ENCODE peak calls at places on chromosomes 5 and 9, in six cellular contexts. K is heart left ventricle, M is K562, C is adrenal gland, H is HepG2, T is uterus. I is an unnamed sample.
A peak's percentile ranks its signal among the peaks of the same experiment; 100 is the strongest.

GRCh38 chr5:134374234-134374633 is 2.9 kb downstream of the UBE2B start:
- DNase-seq in C (no peak), M (no peak), K (no peak), T (no peak), H (no peak), I (no peak)

GRCh38 chr9:11335011-11335410 is 722.2 kb upstream of the PTPRD start:
- DNase-seq in M (no peak), K (no peak), T (no peak), H (no peak), C (no peak), I (no peak)

GRCh38 chr5:132489871-132490483 is 596 bp downstream of the IRF1 start:
- DNase-seq in K (peak; percentile 65), C (peak; percentile 57), M (peak; percentile 89), T (peak; percentile 71), H (no peak), I (peak; percentile 86)

GRCh38 chr9:35689601-35690446 is at the start of gene TPM2:
- DNase-seq in T (peak; percentile 91), K (peak; percentile 91), C (peak; percentile 72), M (peak; percentile 19), H (no peak), I (peak; percentile 96)

GRCh38 chr9:129319938-129320481 is 141.9 kb upstream of the IER5L start:
- DNase-seq in M (no peak), H (no peak), T (peak; percentile 37), K (no peak), C (no peak), I (peak; percentile 64)

GRCh38 chr9:82127993-82128710 is 139.6 kb downstream of the SPATA31D1 start:
- DNase-seq in M (no peak), H (no peak), C (no peak), T (no peak), K (no peak), I (no peak)

GRCh38 chr9:93059097-93059959 is 827 bp downstream of the SUSD3 start:
- DNase-seq in H (no peak), T (no peak), K (no peak), C (no peak), M (peak; percentile 72), I (no peak)

GRCh38 chr9:36074870-36075532 is 38.3 kb downstream of the RECK start:
- DNase-seq in M (no peak), T (peak; percentile 82), C (peak; percentile 78), H (peak; percentile 17), K (peak; percentile 85), I (peak; percentile 93)

GRCh38 chr5:172319708-172320441 is 36.3 kb upstream of the UBTD2 start:
- DNase-seq in T (no peak), C (no peak), M (no peak), H (no peak), K (no peak), I (no peak)

GRCh38 chr5:62263401-62263800 is 42.6 kb upstream of the KIF2A start:
- DNase-seq in T (no peak), C (no peak), M (no peak), H (peak; percentile 5), K (no peak), I (no peak)

GRCh38 chr5:128536229-128536860 is 1.7 kb downstream of the FBN2 start:
- DNase-seq in K (no peak), T (no peak), C (no peak), H (no peak), M (no peak), I (no peak)

GRCh38 chr5:60437308-60437707 is 262.7 kb downstream of the DEPDC1B start:
- DNase-seq in K (no peak), H (no peak), C (no peak), T (no peak), M (no peak), I (no peak)

GRCh38 chr5:125372694-125373621 is 626.5 kb upstream of the ZNF608 start:
- DNase-seq in T (no peak), C (no peak), H (no peak), K (no peak), M (no peak), I (no peak)

GRCh38 chr9:113143432-113144227 is 7.2 kb upstream of the SLC31A2 start:
- DNase-seq in T (no peak), K (no peak), M (no peak), H (no peak), C (no peak), I (no peak)

GRCh38 chr9:108133680-108134079 is 644.1 kb upstream of the KLF4 start:
- DNase-seq in T (no peak), M (no peak), K (no peak), C (no peak), H (no peak), I (no peak)

GRCh38 chr5:151257731-151258715 is 5.0 kb downstream of the GM2A start:
- DNase-seq in T (no peak), K (no peak), C (no peak), H (no peak), M (no peak), I (no peak)

GRCh38 chr5:136053336-136054121 is 24.7 kb downstream of the TGFBI start:
- DNase-seq in M (peak; percentile 17), C (peak; percentile 39), K (peak; percentile 55), T (no peak), H (peak; percentile 99), I (no peak)

GRCh38 chr5:66174338-66174737 is 30.2 kb downstream of the SREK1 start:
- DNase-seq in C (no peak), H (peak; percentile 3), M (no peak), K (no peak), T (no peak), I (no peak)

GRCh38 chr9:119802621-119803020 is 433.4 kb upstream of the BRINP1 start:
- DNase-seq in K (peak; percentile 47), M (no peak), H (no peak), C (peak; percentile 34), T (peak; percentile 17), I (peak; percentile 85)

GRCh38 chr5:74240783-74241750 is 399.5 kb downstream of the ENC1 start:
- DNase-seq in M (no peak), H (no peak), K (no peak), C (peak; percentile 17), T (no peak), I (no peak)

GRCh38 chr9:3794005-3794404 is 268.2 kb upstream of the RFX3 start:
- DNase-seq in C (no peak), T (no peak), K (no peak), H (peak; percentile 88), M (no peak), I (no peak)

GRCh38 chr9:69715825-69716224 is 43.7 kb upstream of the APBA1 start:
- DNase-seq in T (no peak), C (no peak), K (no peak), M (no peak), H (no peak), I (no peak)

GRCh38 chr5:1948111-1948510 is 65.4 kb upstream of the IRX4 start:
- DNase-seq in K (no peak), H (no peak), C (no peak), M (no peak), T (no peak), I (no peak)
- H3K4me3 ChIP-seq in K (no peak overlapping the region), H (no peak overlapping the region), C (no peak overlapping the region), M (no peak overlapping the region), T (no peak overlapping the region), I (no peak overlapping the region)

DNA sequence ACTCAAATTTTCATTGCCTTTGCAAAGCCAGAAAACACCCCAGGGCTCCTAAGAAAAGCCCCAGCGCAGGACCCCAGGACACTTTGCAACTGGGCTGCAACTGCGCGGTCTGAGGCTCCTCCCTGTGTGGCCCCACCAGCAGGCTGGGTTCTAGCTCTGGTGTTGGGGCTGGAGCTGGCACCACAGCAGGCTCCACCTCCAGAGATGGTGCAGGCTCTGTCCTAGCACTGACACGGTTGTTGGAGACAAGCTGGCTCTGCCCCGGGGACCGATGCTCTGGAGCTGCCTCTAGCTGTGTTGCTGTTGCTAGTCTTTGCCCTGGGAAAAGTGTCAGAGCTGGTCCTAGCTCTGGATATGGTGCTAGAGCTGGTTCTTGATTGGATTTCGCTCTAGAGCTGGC is 13.6 kb downstream of the LCN10 start:
- DNase-seq in K (no peak), T (no peak), C (no peak), H (no peak), M (no peak), I (no peak)
- TF ChIP-seq POLR2A in K (no peak), T (no peak), C (no peak), H (no peak), M (no peak), I (no peak)

DNA sequence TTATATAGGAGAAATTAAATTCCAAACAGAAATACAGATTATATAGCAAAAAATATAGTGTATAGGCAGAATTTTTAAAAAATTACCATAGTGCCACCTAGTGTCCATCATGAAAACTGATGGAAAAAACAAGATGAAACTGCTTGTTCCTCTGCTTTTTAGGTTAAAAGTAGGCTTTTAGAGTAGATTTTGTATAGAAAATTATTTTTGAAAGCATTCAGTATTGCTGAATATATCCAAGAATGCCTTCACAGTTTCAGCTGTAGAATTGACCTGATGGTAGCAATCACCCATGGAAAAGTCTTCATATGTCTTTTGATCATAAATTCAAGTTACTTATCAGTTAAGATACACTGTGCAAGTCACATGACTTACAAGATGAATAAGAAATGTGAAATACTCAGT is 19.7 kb downstream of the RIOK2 start:
- DNase-seq in H (no peak), T (no peak), K (no peak), M (no peak), C (no peak), I (no peak)
- H3K36me3 ChIP-seq in H (peaks cover 26% of the 10 kb centered on the region), T (no peaks in the 10 kb centered on the region), K (peaks cover 85% of the 10 kb centered on the region), M (peaks cover 72% of the 10 kb centered on the region), C (no peaks in the 10 kb centered on the region), I (peaks cover 25% of the 10 kb centered on the region)

DNA sequence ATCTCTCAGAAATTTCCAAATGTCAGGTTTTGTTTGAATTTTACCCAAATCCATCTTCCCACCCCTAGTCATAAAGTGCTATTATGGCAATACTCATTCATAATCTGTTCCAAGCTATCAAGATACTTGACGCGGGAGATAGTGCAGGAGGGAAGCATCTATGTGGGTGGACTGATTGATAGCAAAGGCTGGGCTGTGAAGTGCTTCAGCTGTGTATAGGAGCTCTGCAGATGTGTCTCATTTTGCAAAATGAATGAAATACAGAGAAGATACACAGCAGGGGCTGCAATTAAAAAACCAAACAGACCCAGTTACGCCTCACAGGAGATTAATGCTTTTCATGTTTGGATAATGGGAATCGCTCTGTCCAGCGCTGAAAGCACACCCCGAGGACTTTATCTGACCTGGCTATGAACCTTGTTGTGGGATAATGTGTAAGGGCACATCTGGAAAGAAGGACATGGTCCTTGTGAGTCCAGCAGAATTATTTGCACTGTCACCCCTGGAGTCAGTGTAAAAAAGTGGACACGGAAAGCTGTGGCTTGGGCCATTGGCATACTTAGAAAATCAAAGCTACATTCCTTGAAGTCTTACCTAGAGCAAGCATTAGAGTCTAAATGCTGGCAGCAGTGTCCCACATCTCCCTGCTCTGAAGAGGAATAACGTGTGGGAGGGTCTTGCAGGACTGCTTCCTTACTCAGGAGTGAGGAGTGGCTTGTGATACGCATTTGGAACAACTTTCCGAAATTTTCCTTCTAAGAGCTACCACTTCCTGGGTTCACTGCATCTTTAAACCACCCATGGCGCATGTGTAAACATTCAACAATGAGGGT is 2.5 kb downstream of the SH3RF2 start:
- DNase-seq in M (no peak), C (no peak), T (no peak), K (no peak), H (no peak), I (no peak)
- H3K4me3 ChIP-seq in M (no peak overlapping the region), C (no peak overlapping the region), T (no peak overlapping the region), K (peak overlapping the region; percentile 15), H (peak overlapping the region; percentile 14), I (no peak overlapping the region)

DNA sequence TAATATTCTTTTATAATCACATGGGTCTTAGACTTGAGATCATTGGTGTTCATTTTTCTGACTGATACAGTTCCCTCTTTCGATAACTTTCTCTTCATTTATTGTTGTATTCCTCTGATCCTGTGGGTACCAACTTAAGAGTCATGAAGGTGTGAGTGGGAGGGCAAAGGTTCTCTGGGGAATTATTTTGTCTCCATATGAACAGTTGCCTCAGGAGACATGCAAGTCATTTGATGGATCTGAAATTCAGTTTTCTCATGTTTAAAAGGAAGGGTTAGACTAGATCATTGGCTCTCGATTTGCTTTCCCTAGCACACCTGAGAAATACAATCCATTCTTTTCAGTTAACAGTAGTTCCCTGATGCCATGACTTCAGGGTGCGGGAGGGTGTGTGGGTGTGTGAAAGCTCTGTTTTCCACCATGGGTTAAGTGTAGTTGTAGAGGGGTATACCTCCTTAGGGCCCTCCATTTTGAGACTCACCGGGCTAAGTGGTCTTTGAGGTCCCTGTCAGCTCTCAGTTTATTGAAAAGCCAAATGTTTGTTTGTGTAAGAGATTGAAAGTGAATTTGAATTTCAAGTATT is 47.8 kb downstream of the CNTRL start:
- DNase-seq in M (no peak), K (no peak), C (no peak), T (no peak), H (no peak), I (no peak)
- TF ChIP-seq POLR2A in M (no peak), K (no peak), C (no peak), T (no peak), H (no peak), I (no peak)

I was measured in sigmoid colon.